ENCODE peak calls at places on chromosomes 12 and 14, in seven cellular contexts. H is right lobe of liver, Q is pancreas, J is astrocyte of the cerebellum, R is IMR-90, O is astrocyte, X is AG04449. F is an unnamed sample.

GRCh38 chr14:99094901-99095300 is 177.1 kb downstream of the BCL11B start:
- DNase-seq in H (no peak), Q (no peak), J (no peak), R (no peak), O (no peak), X (no peak), F (no peak)

GRCh38 chr12:32470936-32471335 is 71.6 kb downstream of the FGD4 start:
- DNase-seq in H (no peak), Q (no peak), J (no peak), R (no peak), O (no peak), X (no peak), F (no peak)

GRCh38 chr12:54005853-54006699 is 2.7 kb upstream of the HOXC8 start:
- DNase-seq in H (peak), Q (peak), J (peak), R (peak), O (peak), X (no peak), F (no peak)

GRCh38 chr12:22626429-22626828 is 1.5 kb downstream of the ETNK1 start:
- DNase-seq in H (no peak), Q (no peak), J (peak), R (peak), O (peak), X (no peak), F (no peak)

GRCh38 chr14:29558516-29558915 is 369.1 kb downstream of the PRKD1 start:
- DNase-seq in H (no peak), Q (no peak), J (no peak), R (peak), O (peak), X (peak), F (no peak)

GRCh38 chr12:114668905-114669304 is 15.1 kb downstream of the TBX3 start:
- DNase-seq in H (no peak), Q (peak), J (no peak), R (no peak), O (no peak), X (no peak), F (no peak)

GRCh38 chr14:77071938-77072388 is 26.1 kb upstream of the CIPC start:
- DNase-seq in H (no peak), Q (no peak), J (no peak), R (peak), O (peak), X (no peak), F (no peak)

GRCh38 chr14:24913026-24913425 is 136.9 kb downstream of the STXBP6 start:
- DNase-seq in H (no peak), Q (no peak), J (no peak), R (no peak), O (peak), X (no peak), F (no peak)

GRCh38 chr14:68733086-68733621 is 59.7 kb downstream of the ZFP36L1 start:
- DNase-seq in H (no peak), Q (no peak), J (no peak), R (no peak), O (no peak), X (no peak), F (no peak)

GRCh38 chr12:15179672-15180071 is 41.5 kb downstream of the RERG start:
- DNase-seq in H (no peak), Q (no peak), J (no peak), R (no peak), O (no peak), X (no peak), F (no peak)

GRCh38 chr12:48183091-48183875 is at the start of gene CCDC184:
- DNase-seq in H (peak), Q (no peak), J (no peak), R (peak), O (peak), X (no peak), F (no peak)

GRCh38 chr14:65321370-65321875 is 91.1 kb upstream of the FUT8 start:
- DNase-seq in H (no peak), Q (no peak), J (no peak), R (no peak), O (no peak), X (no peak), F (no peak)

GRCh38 chr14:69715725-69716482 is 51.0 kb upstream of the SRSF5 start:
- DNase-seq in H (no peak), Q (no peak), J (peak), R (peak), O (peak), X (peak), F (peak)

GRCh38 chr14:101851716-101852395 is 90.3 kb downstream of the PPP2R5C start:
- DNase-seq in H (no peak), Q (no peak), J (no peak), R (no peak), O (no peak), X (no peak), F (no peak)

GRCh38 chr14:56422703-56423213 is 156.8 kb upstream of the TMEM260 start:
- DNase-seq in H (peak), Q (peak), J (peak), R (peak), O (peak), X (peak), F (peak)

GRCh38 chr14:29687071-29687765 is 240.4 kb downstream of the PRKD1 start:
- DNase-seq in H (no peak), Q (no peak), J (no peak), R (peak), O (peak), X (no peak), F (no peak)

GRCh38 chr12:96360550-96360949 is 39.7 kb downstream of the CDK17 start:
- DNase-seq in H (no peak), Q (no peak), J (no peak), R (no peak), O (no peak), X (no peak), F (no peak)

GRCh38 chr14:68926236-68926635 is 52.9 kb downstream of the ACTN1 start:
- DNase-seq in H (no peak), Q (no peak), J (no peak), R (no peak), O (no peak), X (no peak), F (no peak)

GRCh38 chr12:78384541-78384940 is 480.0 kb upstream of the SYT1 start:
- DNase-seq in H (no peak), Q (no peak), J (no peak), R (no peak), O (no peak), X (no peak), F (no peak)

GRCh38 chr12:79983969-79984629 is 49.2 kb upstream of the PPP1R12A start:
- DNase-seq in H (no peak), Q (no peak), J (no peak), R (peak), O (peak), X (no peak), F (no peak)

GRCh38 chr14:88189840-88190191 is 133.3 kb downstream of the KCNK10 start:
- DNase-seq in H (no peak), Q (no peak), J (no peak), R (no peak), O (no peak), X (no peak), F (no peak)

GRCh38 chr12:104643921-104644669 is 187.3 kb downstream of the CHST11 start:
- DNase-seq in H (peak), Q (no peak), J (no peak), R (no peak), O (no peak), X (no peak), F (no peak)

GRCh38 chr12:87196329-87196728 is 832.9 kb downstream of the C12orf50 start:
- DNase-seq in H (no peak), Q (no peak), J (no peak), R (peak), O (peak), X (peak), F (no peak)

GRCh38 chr14:105223260-105223659 is 25.1 kb upstream of the BTBD6 start:
- DNase-seq in H (no peak), Q (peak), J (no peak), R (no peak), O (peak), X (no peak), F (no peak)

GRCh38 chr12:6312529-6313325 is 2.2 kb downstream of the PLEKHG6 start:
- DNase-seq in H (peak), Q (peak), J (no peak), R (no peak), O (no peak), X (no peak), F (peak)

GRCh38 chr12:92393504-92393903 is 247.9 kb upstream of the BTG1 start:
- DNase-seq in H (no peak), Q (no peak), J (no peak), R (no peak), O (no peak), X (no peak), F (no peak)

DNA sequence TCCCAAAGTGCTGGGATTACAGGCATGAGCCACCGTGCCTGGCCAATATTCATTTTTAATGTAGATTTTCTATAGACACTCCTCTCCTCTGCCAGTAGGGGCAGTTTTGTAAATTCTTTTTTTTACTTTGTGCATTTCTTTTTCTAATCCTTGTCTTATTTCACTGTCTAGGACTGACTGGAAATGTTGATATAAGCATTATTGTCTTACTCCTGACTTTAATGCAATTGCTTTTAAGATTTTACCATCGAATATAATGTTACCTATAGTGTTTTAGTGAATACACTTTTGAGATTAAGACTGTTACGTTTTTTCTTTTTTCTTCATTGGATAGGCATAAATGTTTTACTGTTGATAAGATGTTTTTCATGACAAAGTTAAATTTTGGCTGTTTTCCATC is 35.4 kb upstream of the EMP1 start:
- DNase-seq in H (no peak), Q (no peak), J (no peak), R (no peak), O (no peak), X (no peak), F (no peak)
- TF ChIP-seq CTCF in H (no peak), Q (no peak), J (peak), R (peak), O (peak), X (no peak), F (peak)

DNA sequence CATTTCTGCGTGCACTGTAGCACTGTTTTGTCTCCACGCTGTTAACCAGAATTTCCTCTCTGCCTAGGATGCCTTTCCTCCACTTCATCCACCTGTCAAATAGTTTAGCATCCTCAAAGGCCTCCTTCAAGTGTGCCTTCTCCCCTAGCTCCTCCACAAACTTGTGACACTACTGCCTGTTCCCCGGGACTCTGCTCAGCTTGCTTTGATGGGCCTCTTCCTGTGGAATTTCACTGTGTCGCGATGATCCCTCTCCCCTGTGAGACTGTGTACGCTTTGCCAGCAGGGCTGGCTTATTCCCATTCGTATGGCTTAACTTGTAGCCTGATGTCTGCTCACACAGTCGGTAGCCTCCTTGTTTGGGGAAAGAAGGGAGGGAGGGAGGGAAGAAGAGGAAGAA is 426.8 kb downstream of the VRK1 start:
- DNase-seq in H (no peak), Q (no peak), J (no peak), R (no peak), O (no peak), X (no peak), F (no peak)
- H3K4me3 ChIP-seq in H (no peak), Q (no peak), J (no peak), R (no peak), O (no peak), X (no peak), F (no peak)

DNA sequence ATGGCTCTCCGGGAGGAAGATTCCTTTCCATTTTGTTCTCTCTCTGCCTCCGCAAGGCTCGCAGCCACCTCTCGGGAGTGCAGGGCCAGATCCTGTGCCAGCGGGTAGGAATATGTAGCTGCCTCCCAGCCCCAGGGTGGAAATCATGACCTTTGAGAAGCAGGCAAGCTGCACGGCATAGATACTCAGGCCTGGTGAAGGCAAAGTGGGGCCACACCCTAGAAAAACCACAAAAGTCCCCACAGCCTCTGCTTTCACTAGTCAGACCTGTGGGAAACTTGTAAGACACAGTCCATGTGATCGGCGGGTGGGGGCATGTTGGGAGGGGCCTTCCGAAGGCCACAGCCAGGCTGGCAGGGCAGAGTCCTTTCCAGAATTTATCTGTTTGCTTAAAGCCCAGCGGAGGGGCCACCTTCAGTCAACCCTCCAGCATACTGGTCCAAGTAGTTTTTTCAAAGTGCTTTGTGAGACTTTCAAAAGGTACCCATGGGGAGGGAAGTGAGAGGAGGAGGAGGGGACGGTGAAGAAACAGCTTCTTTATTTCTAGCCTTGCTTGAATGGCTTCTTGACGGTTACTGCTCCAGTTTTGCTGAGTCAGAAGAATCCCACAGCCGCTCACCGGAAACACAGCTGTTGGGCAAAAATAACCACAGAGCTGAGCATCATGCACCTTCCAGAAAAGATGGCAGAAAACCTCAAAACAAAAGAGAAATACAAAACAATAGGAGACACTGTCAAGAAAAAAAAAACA is at the start of gene MAP1LC3B2:
- DNase-seq in H (peak), Q (peak), J (peak), R (peak), O (peak), X (no peak), F (no peak)
- TF ChIP-seq CTCF in H (no peak), Q (no peak), J (no peak), R (no peak), O (no peak), X (no peak), F (no peak)

DNA sequence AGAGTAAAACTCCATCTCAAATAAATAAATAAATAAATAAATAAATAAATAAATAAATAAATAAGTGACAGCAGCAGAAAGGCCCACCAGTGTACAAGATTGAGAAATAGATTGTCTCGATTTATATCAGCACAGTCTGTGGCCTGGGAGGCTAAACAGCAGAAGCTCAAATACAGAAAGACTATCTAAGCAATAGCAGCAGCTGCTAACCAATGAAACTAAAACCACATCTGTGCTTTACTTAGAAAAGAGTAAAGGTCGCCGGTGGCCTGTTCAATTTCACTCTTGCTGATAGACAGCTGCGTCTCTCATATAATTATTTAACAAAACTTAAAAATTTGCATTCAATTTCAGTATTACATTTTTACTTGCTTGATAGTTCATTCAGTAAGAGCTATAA is 325.7 kb downstream of the CEP128 start:
- DNase-seq in H (no peak), Q (no peak), J (no peak), R (no peak), O (no peak), X (no peak), F (no peak)
- H3K4me3 ChIP-seq in H (no peak), Q (no peak), J (no peak), R (no peak), O (no peak), X (no peak), F (no peak)

GRCh38 chr14:71140157-71140556 is 232.9 kb downstream of the PCNX1 start:
- DNase-seq in H (no peak), Q (no peak), J (no peak), R (no peak), O (no peak), X (no peak), F (no peak)
- TF ChIP-seq CTCF in H (no peak), Q (no peak), J (no peak), R (no peak), O (no peak), X (no peak), F (no peak)

GRCh38 chr12:108724054-108724889 is 7.0 kb downstream of the CORO1C start:
- DNase-seq in H (no peak), Q (no peak), J (no peak), R (peak), O (peak), X (no peak), F (no peak)
- H3K4me3 ChIP-seq in H (no peak), Q (no peak), J (no peak), R (no peak), O (no peak), X (no peak), F (no peak)

GRCh38 chr12:125434131-125434530 is 368.9 kb downstream of the AACS start:
- DNase-seq in H (no peak), Q (no peak), J (no peak), R (no peak), O (no peak), X (no peak), F (no peak)
- TF ChIP-seq CTCF in H (no peak), Q (no peak), J (no peak), R (no peak), O (no peak), X (no peak), F (no peak)

DNA sequence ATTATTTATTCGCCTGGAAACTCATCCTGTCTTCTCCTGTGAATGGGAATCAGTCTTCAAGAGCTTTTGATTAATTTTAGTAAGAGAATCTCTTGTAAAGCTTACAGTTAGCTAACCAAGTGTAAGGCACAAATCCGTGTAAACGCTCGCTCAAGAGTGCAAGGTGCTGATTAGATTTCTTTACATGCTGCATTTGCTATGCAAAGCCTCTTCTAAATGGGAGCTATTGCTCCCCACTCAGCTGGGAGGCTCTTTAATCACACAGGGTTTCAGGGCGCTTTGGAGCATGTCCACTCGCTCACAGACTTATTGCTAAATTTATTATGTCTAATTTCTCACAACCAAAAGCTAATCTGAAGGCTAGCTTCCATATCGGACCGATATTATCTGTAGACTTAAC is 5.0 kb downstream of the FLRT2 start:
- DNase-seq in H (no peak), Q (no peak), J (no peak), R (no peak), O (no peak), X (no peak), F (no peak)
- H3K4me3 ChIP-seq in H (no peak), Q (peak), J (peak), R (peak), O (peak), X (peak), F (no peak)

GRCh38 chr14:72731252-72732020 is 162.5 kb downstream of the DPF3 start:
- DNase-seq in H (no peak), Q (no peak), J (no peak), R (no peak), O (no peak), X (no peak), F (no peak)
- TF ChIP-seq CTCF in H (no peak), Q (no peak), J (no peak), R (no peak), O (no peak), X (no peak), F (no peak)

GRCh38 chr12:116319851-116320621 is 42.5 kb upstream of the MED13L start:
- DNase-seq in H (no peak), Q (no peak), J (peak), R (peak), O (peak), X (peak), F (no peak)
- H3K4me3 ChIP-seq in H (no peak), Q (no peak), J (no peak), R (no peak), O (peak), X (peak), F (no peak)

F was measured in LNCaP clone FGC.